ENCODE peak calls at places on chromosome 6, in nine cellular contexts. Q, O, R, S, U, G, D, M and F are unnamed samples.

GRCh38 chr6:114286211-114286610 is 56.6 kb downstream of the HS3ST5 start:
- DNase-seq in D (no peak), G (no peak), Q (no peak), U (no peak), M (no peak), S (no peak), O (no peak), R (no peak), F (no peak)

GRCh38 chr6:3359091-3359752 is 97.6 kb downstream of the SLC22A23 start:
- DNase-seq in O (no peak), R (no peak), M (peak), D (no peak), U (no peak), S (no peak), Q (no peak), G (no peak), F (no peak)

GRCh38 chr6:62479722-62480121 is 193.7 kb upstream of the KHDRBS2 start:
- DNase-seq in Q (no peak), D (no peak), S (no peak), M (no peak), U (no peak), G (no peak), R (peak), O (no peak), F (no peak)

GRCh38 chr6:56992053-56992452 is 37.1 kb downstream of the BEND6 start:
- DNase-seq in R (no peak), D (no peak), Q (no peak), M (no peak), S (no peak), U (no peak), G (no peak), O (no peak), F (no peak)

GRCh38 chr6:41970436-41970846 is 28.8 kb upstream of the CCND3 start:
- DNase-seq in M (peak), Q (peak), G (peak), D (no peak), S (peak), R (no peak), O (no peak), U (peak), F (peak)

GRCh38 chr6:138455746-138456392 is 43.4 kb downstream of the NHSL1 start:
- DNase-seq in M (peak), G (peak), U (no peak), D (peak), O (no peak), R (no peak), Q (peak), S (no peak), F (peak)

GRCh38 chr6:89375427-89375868 is 22.9 kb upstream of the UBE2J1 start:
- DNase-seq in S (no peak), Q (no peak), D (peak), M (peak), R (peak), G (no peak), O (no peak), U (peak), F (no peak)

GRCh38 chr6:80520195-80520594 is 413.7 kb downstream of the BCKDHB start:
- DNase-seq in S (peak), G (peak), R (no peak), M (peak), U (no peak), Q (no peak), O (no peak), D (no peak), F (peak)

GRCh38 chr6:84906514-84906913 is 142.1 kb upstream of the TBX18 start:
- DNase-seq in G (no peak), R (no peak), Q (no peak), O (no peak), U (no peak), S (no peak), M (no peak), D (no peak), F (no peak)

GRCh38 chr6:89501239-89501638 is 68.3 kb downstream of the ANKRD6 start:
- DNase-seq in S (no peak), M (no peak), U (no peak), R (peak), G (no peak), Q (no peak), O (no peak), D (no peak), F (no peak)

GRCh38 chr6:158906926-158907325 is 87.8 kb upstream of the EZR start:
- DNase-seq in Q (no peak), R (no peak), D (no peak), U (no peak), S (no peak), G (no peak), M (no peak), O (no peak), F (no peak)

GRCh38 chr6:6812427-6812826 is 223.9 kb downstream of the LY86 start:
- DNase-seq in G (no peak), D (no peak), O (no peak), M (no peak), Q (no peak), U (no peak), S (no peak), R (no peak), F (no peak)

GRCh38 chr6:153814136-153814535 is 224.9 kb upstream of the OPRM1 start:
- DNase-seq in S (no peak), D (no peak), G (no peak), O (no peak), M (no peak), U (no peak), Q (no peak), R (peak), F (no peak)

GRCh38 chr6:25006565-25007001 is 70.8 kb upstream of the RIPOR2 start:
- DNase-seq in S (no peak), O (no peak), R (no peak), U (no peak), Q (peak), D (peak), M (peak), G (peak), F (peak)

GRCh38 chr6:92376711-92377110 is 1042.6 kb downstream of the EPHA7 start:
- DNase-seq in S (no peak), G (no peak), R (no peak), Q (no peak), O (no peak), U (no peak), D (no peak), M (no peak), F (no peak)

GRCh38 chr6:122043421-122043820 is 356.0 kb upstream of the HSF2 start:
- DNase-seq in D (no peak), U (no peak), S (no peak), R (no peak), G (no peak), Q (no peak), M (no peak), O (no peak), F (no peak)

GRCh38 chr6:157314705-157315321 is 8.5 kb downstream of the TMEM242 start:
- DNase-seq in O (no peak), S (peak), M (peak), G (peak), Q (peak), D (peak), U (no peak), R (peak), F (peak)

GRCh38 chr6:16519265-16520242 is 241.7 kb downstream of the ATXN1 start:
- DNase-seq in U (no peak), S (no peak), D (no peak), G (no peak), O (no peak), Q (no peak), M (no peak), R (no peak), F (no peak)

GRCh38 chr6:113694278-113695077 is 162.7 kb upstream of the MARCKS start:
- DNase-seq in R (no peak), U (no peak), G (no peak), O (no peak), S (peak), M (peak), Q (no peak), D (no peak), F (no peak)